ENCODE peak calls at places on chromosomes 16 and 17, in six cellular contexts. O is PC-3, E is T1000, M is KBM-7, G is fibroblast of pulmonary artery, U is cardiac fibroblast. L is an unnamed sample.

GRCh38 chr17:4777969-4778760 is 6.5 kb downstream of the TM4SF5 start:
- DNase-seq in O (no peak), E (no peak), M (no peak), G (no peak), U (no peak), L (no peak)

GRCh38 chr16:75244225-75244792 is 7.1 kb downstream of the BCAR1 start:
- DNase-seq in O (peak), E (no peak), M (no peak), G (peak), U (peak), L (peak)

GRCh38 chr16:81279375-81279774 is 35.4 kb upstream of the GAN start:
- DNase-seq in O (peak), E (no peak), M (no peak), G (peak), U (peak), L (peak)

GRCh38 chr17:70107441-70107840 is 32.4 kb downstream of the KCNJ16 start:
- DNase-seq in O (no peak), E (no peak), M (no peak), G (no peak), U (no peak), L (no peak)

GRCh38 chr16:5034167-5034523 is 410 bp upstream of the NAGPA start:
- DNase-seq in O (no peak), E (no peak), M (no peak), G (no peak), U (no peak), L (no peak)

GRCh38 chr17:37527249-37527851 is 37.7 kb downstream of the DUSP14 start:
- DNase-seq in O (peak), E (no peak), M (peak), G (peak), U (peak), L (peak)

GRCh38 chr17:35214192-35214591 is 20.0 kb upstream of the SLC35G3 start:
- DNase-seq in O (no peak), E (no peak), M (peak), G (no peak), U (no peak), L (no peak)

GRCh38 chr17:80837711-80838110 is 153.9 kb upstream of the CHMP6 start:
- DNase-seq in O (no peak), E (no peak), M (no peak), G (no peak), U (no peak), L (no peak)

GRCh38 chr16:58970775-58971174 is 236.7 kb upstream of the GOT2 start:
- DNase-seq in O (no peak), E (no peak), M (no peak), G (peak), U (no peak), L (peak)

GRCh38 chr16:2275476-2276450 is 7.8 kb upstream of the RNPS1 start:
- DNase-seq in O (no peak), E (no peak), M (no peak), G (no peak), U (no peak), L (no peak)

GRCh38 chr16:27291106-27291505 is 22.5 kb upstream of the NSMCE1 start:
- DNase-seq in O (no peak), E (no peak), M (no peak), G (no peak), U (no peak), L (no peak)

GRCh38 chr16:49003022-49003421 is 278.6 kb downstream of the CBLN1 start:
- DNase-seq in O (no peak), E (no peak), M (no peak), G (no peak), U (no peak), L (no peak)

GRCh38 chr17:68349157-68349556 is 57.9 kb downstream of the ARSG start:
- DNase-seq in O (no peak), E (no peak), M (no peak), G (no peak), U (no peak), L (no peak)